ENCODE peak calls at places on chromosomes 1 and 21, in seven cellular contexts. M, E, D, T, R, B and Q are unnamed samples.

GRCh38 chr1:53366901-53367502 is 39.1 kb upstream of the LRP8 start:
- DNase-seq in E (no peak), B (no peak), M (no peak), T (no peak), R (no peak), D (no peak), Q (no peak)

GRCh38 chr1:93159337-93159736 is 20.9 kb downstream of the TMED5 start:
- DNase-seq in B (no peak), D (no peak), E (no peak), M (no peak), R (no peak), T (no peak), Q (no peak)

GRCh38 chr21:23003951-23004350 is 2005.7 kb downstream of the NCAM2 start:
- DNase-seq in T (no peak), R (no peak), M (no peak), D (no peak), B (peak; percentile 46), E (no peak), Q (no peak)

GRCh38 chr1:243568793-243569192 is 281.2 kb downstream of the AKT3 start:
- DNase-seq in T (no peak), R (no peak), B (no peak), E (no peak), D (no peak), M (no peak), Q (no peak)

GRCh38 chr1:110525250-110525597 is 6.2 kb upstream of the KCNA10 start:
- DNase-seq in R (no peak), B (no peak), M (no peak), D (no peak), E (no peak), T (no peak), Q (no peak)

GRCh38 chr1:33654267-33654832 is 181.9 kb downstream of the ZSCAN20 start:
- DNase-seq in B (peak; percentile 8), E (no peak), M (peak; percentile 54), R (no peak), T (no peak), D (no peak), Q (no peak)

GRCh38 chr1:175268720-175269119 is 76.1 kb upstream of the KIAA0040 start:
- DNase-seq in E (no peak), B (peak; percentile 73), D (peak; percentile 86), T (no peak), M (no peak), R (no peak), Q (no peak)

GRCh38 chr1:160742428-160743127 is 3.5 kb downstream of the SLAMF7 start:
- DNase-seq in E (no peak), B (no peak), M (no peak), R (no peak), T (no peak), D (no peak), Q (no peak)

GRCh38 chr1:2275796-2276536 is 47.8 kb downstream of the SKI start:
- DNase-seq in B (no peak), M (no peak), T (no peak), E (no peak), R (no peak), D (no peak), Q (no peak)

GRCh38 chr21:43754948-43755781 is 20.9 kb downstream of the CSTB start:
- DNase-seq in M (no peak), E (no peak), B (no peak), D (no peak), R (no peak), T (no peak), Q (no peak)

GRCh38 chr1:178493301-178493741 is 3.4 kb downstream of the CLEC20A start:
- DNase-seq in M (no peak), D (no peak), B (no peak), T (no peak), E (no peak), R (no peak), Q (no peak)

GRCh38 chr1:12626888-12627287 is 8.9 kb upstream of the DHRS3 start:
- DNase-seq in T (no peak), R (no peak), M (no peak), B (no peak), D (no peak), E (no peak), Q (no peak)

GRCh38 chr21:16002872-16003466 is 273.2 kb downstream of the USP25 start:
- DNase-seq in M (no peak), B (peak; percentile 58), E (no peak), D (no peak), T (no peak), R (no peak), Q (no peak)

GRCh38 chr1:221180694-221181368 is 301.6 kb downstream of the HLX start:
- DNase-seq in B (no peak), M (no peak), T (no peak), R (no peak), D (no peak), E (no peak), Q (no peak)

GRCh38 chr1:119477710-119478109 is 29.3 kb upstream of the HSD3B1 start:
- DNase-seq in T (no peak), E (no peak), D (no peak), M (no peak), R (peak; percentile 50), B (peak; percentile 24), Q (no peak)

GRCh38 chr21:44615881-44616590 is 4.2 kb downstream of the KRTAP10-8 start:
- DNase-seq in D (no peak), M (no peak), B (no peak), E (no peak), R (no peak), T (no peak), Q (no peak)

GRCh38 chr1:109750920-109751319 is 10.1 kb upstream of the GSTM3 start:
- DNase-seq in B (no peak), M (no peak), D (no peak), T (no peak), R (no peak), E (no peak), Q (no peak)

GRCh38 chr1:245814651-245815050 is 659.9 kb downstream of the KIF26B start:
- DNase-seq in R (no peak), E (no peak), T (no peak), D (no peak), M (no peak), B (no peak), Q (no peak)

GRCh38 chr21:25214676-25215075 is 392.6 kb downstream of the MRPL39 start:
- DNase-seq in D (no peak), M (no peak), E (no peak), T (no peak), R (no peak), B (no peak), Q (no peak)

GRCh38 chr1:9289090-9289534 is 3.6 kb upstream of the SPSB1 start:
- DNase-seq in M (peak; percentile 55), R (peak; percentile 69), D (peak; percentile 46), T (peak; percentile 56), E (peak; percentile 48), B (peak; percentile 92), Q (no peak)

GRCh38 chr1:8858888-8859706 is 19.4 kb downstream of the ENO1 start:
- DNase-seq in D (peak; percentile 48), E (no peak), M (peak; percentile 60), T (no peak), B (peak; percentile 66), R (no peak), Q (no peak)

GRCh38 chr1:211967704-211968103 is 67.7 kb downstream of the INTS7 start:
- DNase-seq in D (no peak), R (no peak), M (no peak), B (no peak), T (no peak), E (no peak), Q (no peak)

GRCh38 chr1:210123924-210124589 is 108.5 kb upstream of the SERTAD4 start:
- DNase-seq in R (no peak), T (no peak), D (peak; percentile 57), E (no peak), M (no peak), B (peak; percentile 91), Q (no peak)

GRCh38 chr1:65146908-65147423 is 1.0 kb upstream of the AK4 start:
- DNase-seq in R (no peak), T (no peak), M (no peak), D (no peak), E (no peak), B (peak; percentile 49), Q (no peak)

GRCh38 chr1:24805534-24806301 is 60.5 kb downstream of the CLIC4 start:
- DNase-seq in E (no peak), B (peak; percentile 58), D (no peak), M (no peak), T (peak; percentile 21), R (no peak), Q (no peak)
- H3K4me1 ChIP-seq in E (peaks cover 91% of the 10 kb centered on the region), B (peaks cover 7% of the 10 kb centered on the region), D (no peaks in the 10 kb centered on the region), M (peaks cover 47% of the 10 kb centered on the region), T (peaks cover 67% of the 10 kb centered on the region), R (peaks cover 52% of the 10 kb centered on the region), Q (peaks cover 18% of the 10 kb centered on the region)

GRCh38 chr1:154348429-154349076 is 23.2 kb downstream of the ATP8B2 start:
- DNase-seq in D (no peak), E (no peak), R (no peak), B (no peak), M (no peak), T (no peak), Q (no peak)
- TF ChIP-seq CTCF in D (peak; percentile 29), E (no peak), R (peak; percentile 14), B (peak; percentile 24), M (no peak), T (no peak), Q (no peak)

DNA sequence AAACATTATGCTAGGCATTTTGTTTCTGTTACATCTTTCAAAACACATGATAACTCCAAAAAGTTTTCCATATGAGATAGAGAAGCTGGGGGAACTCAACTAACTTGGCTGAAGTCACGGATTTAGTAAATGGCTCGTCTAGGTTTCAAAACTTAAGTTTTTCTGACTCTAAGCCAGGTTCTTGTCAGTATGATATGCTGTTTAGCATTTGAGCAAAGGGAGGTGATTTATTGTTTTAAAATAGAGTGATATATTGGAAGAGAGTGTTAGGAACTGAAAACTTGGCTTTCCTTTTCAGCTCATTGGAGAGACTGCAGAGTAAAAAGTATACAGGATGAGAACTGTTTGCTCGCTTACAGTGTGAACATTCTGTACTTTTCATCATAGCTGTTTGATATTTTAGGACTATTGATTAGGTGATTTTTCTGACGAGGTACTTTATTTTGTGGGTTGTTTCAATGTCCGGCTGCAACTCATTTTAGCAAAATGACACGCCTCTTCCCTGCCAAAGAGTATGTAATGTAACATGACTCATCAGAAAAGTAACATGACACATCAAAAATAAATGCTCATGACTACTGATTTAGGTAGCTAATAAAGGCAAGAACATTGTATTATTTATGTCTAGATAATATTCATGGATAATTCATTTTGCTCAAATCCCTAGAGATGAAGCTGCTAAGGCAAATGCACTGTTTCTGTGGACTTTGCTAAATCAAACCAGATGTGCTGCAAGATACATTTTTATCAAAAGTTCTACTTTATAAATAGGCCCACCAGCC is 355.1 kb downstream of the GPATCH2 start:
- DNase-seq in R (no peak), D (no peak), E (no peak), M (no peak), B (peak; percentile 96), T (no peak), Q (no peak)
- H3K27ac ChIP-seq in R (no peak overlapping the region), D (no peak overlapping the region), E (no peak overlapping the region), M (no peak overlapping the region), B (peak overlapping the region; percentile 92), T (peak overlapping the region; percentile 60), Q (no peak overlapping the region)

DNA sequence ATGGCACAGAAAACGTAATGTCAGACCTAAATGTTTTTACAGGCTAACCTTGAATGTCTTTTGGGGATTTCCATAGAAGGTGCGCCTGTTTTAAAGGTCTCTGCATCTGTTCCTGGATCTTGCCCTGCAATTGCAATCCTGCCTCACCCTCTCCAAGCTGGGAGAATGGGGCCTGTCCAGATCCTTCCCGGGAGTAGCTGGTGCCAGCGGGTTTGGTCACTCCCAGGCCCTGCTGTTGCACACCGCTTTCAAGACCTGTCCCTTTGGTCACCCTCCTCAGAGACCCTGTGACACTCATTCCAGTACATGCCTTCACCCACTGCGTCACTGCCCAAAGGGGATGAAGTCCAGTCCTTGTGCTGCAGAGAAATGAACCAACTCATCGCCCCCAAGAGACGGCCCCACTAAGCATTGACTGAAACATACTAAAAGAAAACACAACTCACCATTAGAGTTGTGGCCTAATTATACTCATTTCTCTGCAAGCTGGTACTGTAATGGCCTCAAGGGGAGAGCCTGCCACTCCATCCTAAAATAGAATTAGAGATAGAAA is 1.9 kb upstream of the IRF2BP2 start:
- DNase-seq in M (no peak), D (peak; percentile 61), R (peak; percentile 72), T (no peak), B (no peak), E (peak; percentile 38), Q (no peak)
- H3K4me1 ChIP-seq in M (peaks cover 35% of the 10 kb centered on the region), D (peaks cover 38% of the 10 kb centered on the region), R (peaks cover 40% of the 10 kb centered on the region), T (peaks cover 29% of the 10 kb centered on the region), B (peaks cover 40% of the 10 kb centered on the region), E (peaks cover 69% of the 10 kb centered on the region), Q (peaks cover 58% of the 10 kb centered on the region)